ENCODE peak calls at places on chromosomes 12 and 14, in four cellular contexts. P, R, N and H are unnamed samples.

GRCh38 chr14:80615831-80616230 is 325.7 kb downstream of the CEP128 start:
- DNase-seq in N (no peak), R (peak; percentile 31), P (no peak), H (no peak)

GRCh38 chr14:37709419-37710195 is 114.2 kb downstream of the TTC6 start:
- DNase-seq in N (no peak), P (no peak), R (no peak), H (no peak)

GRCh38 chr12:67394600-67394999 is 125.4 kb downstream of the CAND1 start:
- DNase-seq in N (peak; percentile 70), R (no peak), P (no peak), H (no peak)

GRCh38 chr14:52545584-52546317 is 6.6 kb downstream of the TXNDC16 start:
- DNase-seq in R (no peak), P (no peak), N (no peak), H (no peak)

GRCh38 chr14:67971627-67972625 is 152.3 kb downstream of the RAD51B start:
- DNase-seq in N (no peak), R (no peak), P (no peak), H (no peak)

GRCh38 chr14:30005114-30005698 is 77.6 kb upstream of the PRKD1 start:
- DNase-seq in R (no peak), P (no peak), N (no peak), H (no peak)

GRCh38 chr12:89451876-89452275 is 72.7 kb downstream of the GALNT4 start:
- DNase-seq in P (no peak), N (peak; percentile 58), R (no peak), H (no peak)

GRCh38 chr12:40834321-40834720 is 142.1 kb downstream of the CNTN1 start:
- DNase-seq in R (no peak), N (no peak), P (no peak), H (no peak)

GRCh38 chr12:107402041-107403022 is 283.3 kb upstream of the PWP1 start:
- DNase-seq in R (peak; percentile 32), P (peak; percentile 41), N (no peak), H (no peak)

GRCh38 chr12:106693421-106693820 is 81.1 kb upstream of the RIC8B start:
- DNase-seq in P (no peak), N (no peak), R (no peak), H (no peak)

GRCh38 chr12:91680864-91681263 is 464.8 kb downstream of the BTG1 start:
- DNase-seq in P (no peak), N (no peak), R (no peak), H (no peak)

GRCh38 chr14:94624537-94625352 is 12.6 kb downstream of the SERPINA3 start:
- DNase-seq in R (no peak), N (no peak), P (no peak), H (no peak)

GRCh38 chr12:85568395-85569103 is 267.7 kb downstream of the RASSF9 start:
- DNase-seq in P (no peak), N (no peak), R (no peak), H (no peak)

GRCh38 chr12:110796952-110797351 is 49.8 kb upstream of the CCDC63 start:
- DNase-seq in N (no peak), R (no peak), P (no peak), H (no peak)

GRCh38 chr14:75001899-75002298 is 822 bp upstream of the EIF2B2 start:
- DNase-seq in P (no peak), N (no peak), R (no peak), H (no peak)

GRCh38 chr12:117042171-117042809 is 56.9 kb downstream of the TESC start:
- DNase-seq in N (no peak), R (no peak), P (no peak), H (no peak)

GRCh38 chr12:19031032-19031431 is 98.5 kb upstream of the PLEKHA5 start:
- DNase-seq in P (no peak), R (no peak), N (no peak), H (no peak)

GRCh38 chr14:50067723-50068495 is 48.5 kb downstream of the VCPKMT start:
- DNase-seq in N (no peak), P (peak; percentile 63), R (no peak), H (no peak)

GRCh38 chr12:130634866-130635265 is 81.2 kb downstream of the RIMBP2 start:
- DNase-seq in R (no peak), P (no peak), N (no peak), H (no peak)

GRCh38 chr12:124236651-124237050 is 58.2 kb upstream of the RFLNA start:
- DNase-seq in P (no peak), R (no peak), N (no peak), H (no peak)

GRCh38 chr12:106845910-106846309 is 71.4 kb downstream of the RIC8B start:
- DNase-seq in R (no peak), N (no peak), P (no peak), H (no peak)

GRCh38 chr12:58310828-58311273 is 369.5 kb downstream of the ATP23 start:
- DNase-seq in P (no peak), N (no peak), R (no peak), H (no peak)

GRCh38 chr14:34283590-34283989 is 178.4 kb downstream of the SPTSSA start:
- DNase-seq in N (no peak), R (no peak), P (no peak), H (no peak)

GRCh38 chr12:1696800-1697199 is 5.9 kb downstream of the ADIPOR2 start:
- DNase-seq in P (no peak), R (no peak), N (no peak), H (no peak)

GRCh38 chr12:33605776-33606175 is 166.2 kb upstream of the SYT10 start:
- DNase-seq in N (no peak), R (no peak), P (no peak), H (no peak)

GRCh38 chr12:46459881-46460545 is 87.4 kb upstream of the SLC38A2 start:
- DNase-seq in P (peak; percentile 21), R (peak; percentile 62), N (no peak), H (no peak)

GRCh38 chr12:28909291-28909690 is 239.8 kb upstream of the FAR2 start:
- DNase-seq in P (no peak), R (no peak), N (no peak), H (no peak)

GRCh38 chr14:51157012-51157411 is 62.1 kb upstream of the TRIM9 start:
- DNase-seq in P (no peak), N (no peak), R (no peak), H (no peak)

GRCh38 chr12:106226884-106227640 is 20.8 kb downstream of the CKAP4 start:
- DNase-seq in R (no peak), N (no peak), P (peak; percentile 47), H (peak; percentile 56)

GRCh38 chr12:15636060-15636890 is 152.9 kb downstream of the EPS8 start:
- DNase-seq in N (no peak), R (no peak), P (no peak), H (no peak)

GRCh38 chr14:69076341-69076740 is 76.6 kb downstream of the DCAF5 start:
- DNase-seq in R (no peak), N (no peak), P (no peak), H (no peak)

GRCh38 chr14:69069020-69069421 is 83.9 kb downstream of the DCAF5 start:
- DNase-seq in P (no peak), R (no peak), N (no peak), H (no peak)

GRCh38 chr14:69073429-69073828 is 79.5 kb downstream of the DCAF5 start:
- DNase-seq in R (no peak), P (no peak), N (no peak), H (no peak)

GRCh38 chr14:69073925-69074324 is 79.0 kb downstream of the DCAF5 start:
- DNase-seq in R (no peak), N (no peak), P (no peak), H (no peak)

DNA sequence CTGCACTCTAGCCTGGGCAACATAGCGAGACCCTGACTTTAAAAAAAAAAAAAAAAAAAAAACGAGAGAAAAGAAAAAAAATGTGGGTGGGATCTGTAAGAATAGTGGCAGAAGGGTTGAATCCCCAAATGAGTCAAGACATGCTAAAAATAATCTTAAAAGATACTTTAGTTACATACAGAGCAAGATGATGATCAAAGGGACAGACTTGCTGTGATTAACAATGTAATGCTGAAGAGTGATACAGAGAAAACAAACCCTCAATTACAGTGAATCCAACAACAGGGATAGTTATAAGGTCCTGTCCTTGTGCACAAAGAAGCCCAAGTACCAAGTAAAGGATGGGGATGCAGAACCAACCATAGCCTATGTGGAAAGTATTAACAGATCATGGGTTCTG is 80.3 kb downstream of the DCAF5 start:
- DNase-seq in N (no peak), P (no peak), R (no peak), H (no peak)
- H3K36me3 ChIP-seq in N (no peaks in the 10 kb centered on the region), P (no peaks in the 10 kb centered on the region), R (peaks cover 46% of the 10 kb centered on the region), H (peaks cover 18% of the 10 kb centered on the region)

GRCh38 chr12:10130042-10130441 is at the start of gene CLEC7A:
- DNase-seq in R (no peak), N (no peak), P (no peak), H (no peak)
- H3K27ac ChIP-seq in R (no peak within 1 kb of the TSS), N (no peak within 1 kb of the TSS), P (peak within 1 kb of the TSS; percentile 61), H (no peak within 1 kb of the TSS)

GRCh38 chr12:49037947-49038237 is 19.3 kb upstream of the PRKAG1 start:
- DNase-seq in P (no peak), N (peak; percentile 31), R (no peak), H (no peak)

GRCh38 chr12:49037111-49037946 is 18.8 kb upstream of the PRKAG1 start:
- DNase-seq in N (peak; percentile 39), P (no peak), R (no peak), H (no peak)

GRCh38 chr12:49033611-49034286 is 15.2 kb upstream of the PRKAG1 start:
- DNase-seq in R (no peak), N (peak; percentile 45), P (no peak), H (no peak)

GRCh38 chr12:49034287-49034622 is 15.7 kb upstream of the PRKAG1 start:
- DNase-seq in P (no peak), N (peak; percentile 38), R (no peak), H (no peak)

GRCh38 chr12:49036029-49036428 is 17.5 kb upstream of the PRKAG1 start:
- DNase-seq in R (no peak), P (no peak), N (no peak), H (no peak)
- H3K4me1 ChIP-seq in R (no peaks in the 10 kb centered on the region), P (no peaks in the 10 kb centered on the region), N (no peaks in the 10 kb centered on the region), H (no peaks in the 10 kb centered on the region)

GRCh38 chr12:109221277-109221931 is 87.7 kb downstream of the FOXN4 start:
- DNase-seq in N (no peak), P (no peak), R (no peak), H (no peak)

GRCh38 chr12:109222496-109222895 is 86.6 kb downstream of the FOXN4 start:
- DNase-seq in P (no peak), R (no peak), N (no peak), H (no peak)

GRCh38 chr12:109222062-109222461 is 87.0 kb downstream of the FOXN4 start:
- DNase-seq in P (no peak), R (no peak), N (no peak), H (no peak)

GRCh38 chr12:109219938-109220337 is 89.1 kb downstream of the FOXN4 start:
- DNase-seq in P (no peak), N (no peak), R (no peak), H (no peak)

DNA sequence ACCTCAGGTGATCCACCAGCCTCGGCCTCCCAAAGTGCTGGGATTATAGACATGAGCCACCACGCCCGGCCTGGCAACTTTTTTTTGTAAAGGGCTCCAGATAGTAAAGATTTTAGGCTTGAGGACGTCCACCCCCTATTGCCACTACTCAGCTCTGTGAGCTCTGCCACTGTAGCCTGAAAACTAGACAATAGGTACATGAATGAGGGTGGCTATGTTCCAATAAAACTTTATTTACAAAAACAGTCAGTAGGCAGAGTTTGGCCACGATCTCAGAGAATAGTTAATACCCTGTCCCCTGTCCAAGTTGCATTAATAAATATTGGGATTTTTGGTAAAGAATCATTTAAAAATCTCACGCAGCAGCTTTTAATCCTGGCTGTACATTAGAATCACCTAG is 90.1 kb downstream of the FOXN4 start:
- DNase-seq in N (no peak), R (no peak), P (no peak), H (no peak)
- H3K36me3 ChIP-seq in N (no peaks in the 10 kb centered on the region), R (no peaks in the 10 kb centered on the region), P (no peaks in the 10 kb centered on the region), H (no peaks in the 10 kb centered on the region)

GRCh38 chr12:6324936-6325750 is 14.7 kb downstream of the PLEKHG6 start:
- DNase-seq in R (no peak), P (no peak), N (no peak), H (no peak)
- H3K27ac ChIP-seq in R (no peak overlapping the region), P (peak overlapping the region; percentile 78), N (no peak overlapping the region), H (no peak overlapping the region)